ENCODE peak calls at places on chromosomes 1 and 21, in seven cellular contexts. Q is CD4-positive, alpha-beta memory T cell; M is pancreas; D is GM12865; X is esophagus squamous epithelium; Z is AG09309; A is right atrium auricular region. O is an unnamed sample.

GRCh38 chr1:41455479-41456271 is 28.8 kb downstream of the EDN2 start:
- DNase-seq in X (no peak), Q (no peak), M (no peak), Z (no peak), D (no peak), A (no peak), O (no peak)

GRCh38 chr1:154739654-154740053 is 130.4 kb downstream of the KCNN3 start:
- DNase-seq in X (no peak), M (no peak), Q (no peak), A (no peak), D (no peak), Z (no peak), O (no peak)

GRCh38 chr1:46580140-46580903 is 23.7 kb downstream of the MKNK1 start:
- DNase-seq in M (no peak), A (no peak), Q (no peak), Z (no peak), D (no peak), X (no peak), O (no peak)

GRCh38 chr1:52037402-52037814 is 3.8 kb upstream of the KTI12 start:
- DNase-seq in X (no peak), D (no peak), Z (no peak), Q (no peak), A (no peak), M (no peak), O (peak)

GRCh38 chr1:204726478-204726877 is 40.9 kb upstream of the LRRN2 start:
- DNase-seq in A (no peak), D (peak), X (no peak), M (no peak), Q (no peak), Z (no peak), O (no peak)

GRCh38 chr1:18203645-18204044 is 96.0 kb downstream of the IGSF21 start:
- DNase-seq in D (peak), A (no peak), Z (no peak), X (no peak), Q (no peak), M (no peak), O (no peak)

GRCh38 chr21:43295016-43295958 is 126.5 kb downstream of the CRYAA start:
- DNase-seq in X (no peak), A (no peak), M (no peak), Z (no peak), D (no peak), Q (no peak), O (no peak)

GRCh38 chr1:156385534-156386031 is 16.6 kb downstream of the RHBG start:
- DNase-seq in Z (peak), M (peak), A (peak), X (no peak), Q (peak), D (peak), O (no peak)

GRCh38 chr1:10490271-10490970 is 15.7 kb downstream of the PEX14 start:
- DNase-seq in M (no peak), A (no peak), Z (no peak), D (no peak), Q (no peak), X (no peak), O (no peak)

GRCh38 chr1:89995595-89996397 is 886 bp downstream of the ZNF326 start:
- DNase-seq in Q (no peak), Z (no peak), X (no peak), D (no peak), A (no peak), M (no peak), O (no peak)

GRCh38 chr1:200918006-200918405 is 23.3 kb downstream of the INAVA start:
- DNase-seq in Q (no peak), A (no peak), D (no peak), Z (no peak), X (no peak), M (no peak), O (no peak)

GRCh38 chr1:60916178-60916577 is 166.2 kb upstream of the NFIA start:
- DNase-seq in X (no peak), M (no peak), Z (no peak), D (no peak), Q (no peak), A (no peak), O (no peak)

GRCh38 chr1:112507896-112508241 is 896 bp upstream of the WNT2B start:
- DNase-seq in D (no peak), Z (no peak), A (no peak), M (no peak), X (no peak), Q (no peak), O (no peak)

GRCh38 chr1:145711213-145711651 is 4.1 kb upstream of the PDZK1 start:
- DNase-seq in Q (no peak), Z (no peak), M (no peak), D (no peak), A (no peak), X (no peak), O (no peak)

GRCh38 chr1:26694185-26694572 is 1.6 kb upstream of the ARID1A start:
- DNase-seq in A (no peak), Z (no peak), D (no peak), Q (no peak), X (no peak), M (no peak), O (no peak)

GRCh38 chr1:220775238-220775853 is 11.4 kb upstream of the MTARC1 start:
- DNase-seq in A (no peak), D (peak), Q (peak), M (peak), X (no peak), Z (no peak), O (no peak)

GRCh38 chr1:159207774-159208459 is 3.2 kb downstream of the ACKR1 start:
- DNase-seq in M (no peak), Z (no peak), X (no peak), Q (no peak), D (peak), A (no peak), O (no peak)

GRCh38 chr1:157505481-157506272 is 46.6 kb downstream of the FCRL5 start:
- DNase-seq in A (no peak), Q (no peak), X (no peak), M (peak), Z (peak), D (peak), O (peak)

GRCh38 chr1:20411196-20411980 is 74.6 kb downstream of the CAMK2N1 start:
- DNase-seq in A (no peak), Z (peak), M (no peak), X (no peak), D (no peak), Q (no peak), O (peak)

GRCh38 chr1:235415008-235415904 is 48.0 kb downstream of the TBCE start:
- DNase-seq in A (peak), Z (peak), D (peak), X (no peak), M (peak), Q (peak), O (peak)

GRCh38 chr1:113982955-113983742 is 3.9 kb downstream of the OLFML3 start:
- DNase-seq in Z (no peak), Q (no peak), X (no peak), D (no peak), M (no peak), A (no peak), O (no peak)

GRCh38 chr1:31795096-31795675 is 20.6 kb downstream of the SPOCD1 start:
- DNase-seq in Z (no peak), A (no peak), M (no peak), Q (no peak), X (no peak), D (no peak), O (no peak)

GRCh38 chr1:27430903-27431653 is 38.7 kb downstream of the GPR3 start:
- DNase-seq in X (no peak), D (peak), Z (no peak), Q (peak), M (no peak), A (no peak), O (no peak)

GRCh38 chr1:168482106-168482505 is 61.7 kb downstream of the XCL2 start:
- DNase-seq in Q (no peak), A (no peak), D (no peak), X (no peak), M (no peak), Z (no peak), O (no peak)

GRCh38 chr1:21573971-21574458 is 64.8 kb downstream of the ALPL start:
- DNase-seq in X (no peak), M (peak), D (peak), Q (no peak), Z (no peak), A (peak), O (peak)

GRCh38 chr1:9211291-9211811 is 23.2 kb upstream of the H6PD start:
- DNase-seq in D (no peak), A (no peak), Q (no peak), X (no peak), M (no peak), Z (no peak), O (peak)

GRCh38 chr1:236200925-236201324 is 58.6 kb downstream of the GPR137B start:
- DNase-seq in X (no peak), Q (no peak), D (no peak), A (no peak), Z (no peak), M (no peak), O (no peak)

GRCh38 chr1:219650880-219651279 is 38.0 kb upstream of the ZC3H11B start:
- DNase-seq in X (no peak), Q (no peak), D (no peak), Z (no peak), A (no peak), M (no peak), O (no peak)

GRCh38 chr1:4331371-4332163 is 322.8 kb upstream of the AJAP1 start:
- DNase-seq in D (no peak), Q (no peak), A (no peak), X (no peak), M (no peak), Z (no peak), O (no peak)

GRCh38 chr1:159705251-159705910 is 9.0 kb downstream of the CRP start:
- DNase-seq in M (no peak), Q (no peak), Z (no peak), X (no peak), D (no peak), A (no peak), O (no peak)

GRCh38 chr1:106319611-106320010 is 736.9 kb upstream of the PRMT6 start:
- DNase-seq in X (no peak), A (no peak), M (no peak), Q (no peak), D (no peak), Z (no peak), O (no peak)

GRCh38 chr1:87346130-87346804 is 17.6 kb downstream of the LMO4 start:
- DNase-seq in Z (no peak), A (no peak), X (no peak), Q (no peak), D (no peak), M (no peak), O (no peak)

GRCh38 chr21:34333150-34333739 is 30.6 kb upstream of the KCNE2 start:
- DNase-seq in D (no peak), Z (no peak), A (no peak), X (no peak), M (no peak), Q (no peak), O (no peak)

GRCh38 chr1:226027861-226028260 is 28.7 kb upstream of the SDE2 start:
- DNase-seq in X (no peak), A (no peak), Q (no peak), M (no peak), Z (no peak), D (no peak), O (no peak)

GRCh38 chr1:240888039-240888786 is 276.3 kb upstream of the GREM2 start:
- DNase-seq in X (no peak), Z (no peak), A (no peak), D (peak), M (peak), Q (no peak), O (no peak)

GRCh38 chr21:42039911-42040351 is 29.8 kb upstream of the ZBTB21 start:
- DNase-seq in Q (no peak), Z (no peak), D (no peak), A (no peak), X (no peak), M (peak), O (peak)
- H3K4me3 ChIP-seq in Q (no peak), Z (no peak), D (no peak), A (no peak), X (no peak), M (no peak), O (no peak)

DNA sequence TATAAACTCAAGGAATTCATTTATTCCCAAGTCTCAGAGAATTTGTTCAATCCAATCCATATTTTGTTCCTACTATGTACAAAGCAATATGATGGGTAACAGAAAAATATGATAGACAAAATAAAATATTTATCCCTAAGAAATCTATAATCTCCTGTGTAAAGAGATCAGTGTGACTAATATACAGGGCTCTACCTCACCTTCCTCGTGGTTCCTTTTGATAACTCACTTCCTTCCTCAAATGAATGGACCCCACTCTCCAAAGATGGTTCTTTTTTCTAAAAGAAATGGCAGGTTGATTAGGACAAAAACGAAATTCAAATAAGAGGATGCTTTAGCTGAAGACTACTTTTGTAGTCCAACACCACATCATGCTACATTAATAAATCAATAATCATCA is 7.6 kb downstream of the CLSPN start:
- DNase-seq in A (no peak), X (no peak), Q (no peak), M (no peak), D (no peak), Z (no peak), O (no peak)
- H3K4me3 ChIP-seq in A (no peak), X (no peak), Q (no peak), M (no peak), D (no peak), Z (no peak), O (no peak)

GRCh38 chr1:116877369-116877768 is 32.3 kb upstream of the PTGFRN start:
- DNase-seq in X (no peak), Q (no peak), M (no peak), Z (no peak), A (no peak), D (peak), O (peak)

GRCh38 chr1:116879478-116880133 is 30.1 kb upstream of the PTGFRN start:
- DNase-seq in X (no peak), A (no peak), Z (no peak), D (no peak), Q (no peak), M (peak), O (no peak)

GRCh38 chr1:116880952-116881351 is 28.8 kb upstream of the PTGFRN start:
- DNase-seq in Z (no peak), X (no peak), D (no peak), A (peak), M (no peak), Q (no peak), O (no peak)

GRCh38 chr1:116881879-116882520 is 27.7 kb upstream of the PTGFRN start:
- DNase-seq in M (no peak), A (peak), X (no peak), Z (peak), D (peak), Q (no peak), O (peak)

GRCh38 chr1:116878804-116879477 is 30.8 kb upstream of the PTGFRN start:
- DNase-seq in A (no peak), X (no peak), M (no peak), Z (no peak), Q (no peak), D (peak), O (peak)
- H3K4me3 ChIP-seq in A (peak), X (no peak), M (peak), Z (peak), Q (no peak), D (peak), O (peak)

GRCh38 chr1:2879026-2879425 is 77.5 kb upstream of the TTC34 start:
- DNase-seq in Z (no peak), X (no peak), D (no peak), Q (no peak), M (no peak), A (no peak), O (no peak)

GRCh38 chr1:2879591-2879990 is 78.1 kb upstream of the TTC34 start:
- DNase-seq in D (no peak), A (no peak), Q (no peak), Z (no peak), X (no peak), M (no peak), O (no peak)

GRCh38 chr1:2880086-2880485 is 78.6 kb upstream of the TTC34 start:
- DNase-seq in D (no peak), X (no peak), M (no peak), Z (no peak), Q (no peak), A (no peak), O (no peak)

GRCh38 chr1:2877391-2877790 is 75.9 kb upstream of the TTC34 start:
- DNase-seq in D (no peak), M (no peak), Q (no peak), Z (no peak), X (no peak), A (no peak), O (no peak)

GRCh38 chr1:2878591-2878990 is 77.1 kb upstream of the TTC34 start:
- DNase-seq in Z (no peak), A (no peak), M (no peak), Q (no peak), D (no peak), X (no peak), O (no peak)
- H3K4me3 ChIP-seq in Z (no peak), A (no peak), M (no peak), Q (no peak), D (no peak), X (no peak), O (no peak)

DNA sequence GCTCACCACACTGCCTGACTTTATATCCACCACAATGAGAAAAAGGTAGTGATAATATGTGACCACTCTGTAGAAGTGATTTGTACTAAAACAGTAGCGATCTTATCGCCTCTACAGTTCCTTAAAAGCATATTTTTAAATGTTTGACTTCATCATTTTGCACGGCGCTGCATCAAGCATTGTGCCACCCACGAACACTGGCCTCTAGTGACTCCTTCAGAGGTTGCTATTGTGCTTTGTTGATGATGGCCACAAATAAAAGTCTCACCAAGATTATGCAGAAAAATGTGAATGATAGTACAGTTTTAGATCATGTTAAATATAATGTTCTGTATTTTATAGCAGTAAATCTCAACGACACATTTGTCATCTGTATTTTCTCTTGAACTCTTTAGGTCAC is 186.5 kb upstream of the NCAM2 start:
- DNase-seq in D (no peak), Q (no peak), A (no peak), Z (no peak), M (no peak), X (no peak), O (no peak)
- H3K4me3 ChIP-seq in D (no peak), Q (no peak), A (no peak), Z (no peak), M (no peak), X (no peak), O (no peak)

DNA sequence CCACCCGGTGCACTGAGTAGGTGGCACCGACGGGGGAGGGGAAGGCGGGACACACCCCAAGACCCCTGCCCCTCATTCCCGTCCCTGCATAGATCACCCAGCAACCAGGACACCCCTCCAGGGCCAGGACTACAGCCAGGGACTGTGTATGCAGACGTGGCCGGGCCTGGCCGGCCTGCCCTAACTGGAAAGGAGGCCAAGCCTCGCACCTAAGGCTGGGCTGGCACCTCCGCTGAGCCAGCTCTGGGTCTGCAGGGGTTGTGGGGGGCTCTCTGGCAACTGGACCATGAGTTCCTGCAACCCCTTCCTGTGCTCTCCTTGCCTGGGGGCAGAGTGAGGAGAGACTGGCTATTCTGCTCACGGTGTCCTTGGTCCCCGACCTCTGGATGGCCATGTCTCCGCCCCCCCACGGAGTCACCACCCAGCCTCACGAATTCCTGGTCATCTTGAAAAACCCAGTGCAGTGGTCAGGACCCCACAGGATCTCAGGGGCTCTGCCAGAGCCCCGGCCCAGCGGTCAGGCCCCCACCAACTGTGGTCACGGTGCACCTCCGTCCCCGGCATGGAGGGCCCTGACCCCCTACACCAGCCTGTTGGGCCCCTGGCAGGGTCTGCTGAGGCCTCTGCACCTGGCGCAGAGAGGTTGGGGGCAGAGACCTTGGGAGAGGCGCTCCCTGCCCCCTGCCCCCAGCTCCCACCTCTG is 1.1 kb upstream of the FNDC10 start:
- DNase-seq in Q (no peak), D (no peak), X (no peak), A (no peak), M (no peak), Z (no peak), O (no peak)
- H3K4me3 ChIP-seq in Q (no peak), D (no peak), X (no peak), A (no peak), M (peak), Z (no peak), O (peak)

DNA sequence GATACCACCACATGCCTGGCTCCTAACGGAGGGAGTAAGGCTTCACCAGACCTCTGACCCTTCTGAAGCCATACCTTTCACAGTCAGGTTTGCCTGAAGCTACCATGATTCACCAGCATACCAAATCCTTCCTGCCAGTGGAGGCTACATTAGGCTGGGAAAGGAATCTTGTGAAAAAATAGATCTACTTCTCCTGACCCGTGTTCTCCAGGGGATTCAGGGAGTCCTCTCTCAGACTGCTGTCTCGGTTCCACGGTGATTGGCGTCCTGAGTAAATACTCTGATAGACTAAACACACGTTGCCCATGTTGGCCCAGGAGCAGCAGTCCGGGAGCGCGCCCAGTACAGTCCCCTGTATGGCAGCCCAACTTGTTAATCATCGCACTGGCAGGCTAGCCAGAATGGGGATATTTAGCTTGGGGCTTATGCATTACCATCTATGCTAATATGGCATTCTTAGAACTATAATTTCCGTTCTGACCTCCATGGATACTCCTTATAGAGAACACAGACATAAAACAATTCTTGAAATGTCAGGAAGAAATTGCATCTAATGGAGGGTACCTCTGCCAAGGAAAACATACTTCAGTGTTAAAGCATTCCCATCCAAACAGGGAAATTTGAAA is 173.2 kb downstream of the ROR1 start:
- DNase-seq in D (no peak), Z (no peak), A (peak), M (peak), X (no peak), Q (no peak), O (no peak)
- H3K4me3 ChIP-seq in D (no peak), Z (no peak), A (no peak), M (no peak), X (no peak), Q (no peak), O (no peak)

O was measured in skeletal muscle cell.